ENCODE peak calls at places on chromosomes 3 and 15, in four cellular contexts. P is A549; C is CD8-positive, alpha-beta T cell; J is kidney epithelial cell. S is an unnamed sample.

GRCh38 chr3:116912116-116912515 is 202.5 kb downstream of the TUSC7 start:
- DNase-seq in P (no peak), C (no peak), J (no peak), S (no peak)

GRCh38 chr3:172804323-172804722 is 53.8 kb downstream of the ECT2 start:
- DNase-seq in P (no peak), J (no peak), C (no peak), S (no peak)

GRCh38 chr15:101455291-101455916 is 34.1 kb downstream of the PCSK6 start:
- DNase-seq in P (no peak), J (no peak), C (no peak), S (no peak)

GRCh38 chr15:85564686-85565085 is 184.3 kb downstream of the AKAP13 start:
- DNase-seq in P (no peak), C (no peak), J (no peak), S (no peak)

GRCh38 chr15:50302581-50302980 is 37.1 kb upstream of the HDC start:
- DNase-seq in J (no peak), C (no peak), P (no peak), S (no peak)

GRCh38 chr3:196179380-196180308 is 31.6 kb downstream of the ZDHHC19 start:
- DNase-seq in C (peak), J (no peak), P (no peak), S (peak)

GRCh38 chr15:26223720-26224119 is 360.6 kb upstream of the ATP10A start:
- DNase-seq in P (no peak), C (no peak), J (no peak), S (no peak)

GRCh38 chr3:152469238-152470025 is 200.7 kb downstream of the MBNL1 start:
- DNase-seq in C (no peak), P (no peak), J (no peak), S (no peak)

GRCh38 chr3:189839576-189839975 is 208.4 kb downstream of the TP63 start:
- DNase-seq in C (no peak), P (peak), J (peak), S (no peak)

GRCh38 chr15:42456971-42457370 is 34.0 kb downstream of the ZNF106 start:
- DNase-seq in P (no peak), C (no peak), J (no peak), S (no peak)

GRCh38 chr3:39154323-39155021 is 1.1 kb upstream of the CSRNP1 start:
- DNase-seq in J (no peak), C (no peak), P (peak), S (no peak)

GRCh38 chr3:45631486-45631885 is 36.9 kb downstream of the LIMD1 start:
- DNase-seq in J (no peak), C (no peak), P (no peak), S (no peak)

GRCh38 chr3:195102609-195103467 is 168.1 kb downstream of the XXYLT1 start:
- DNase-seq in P (peak), J (no peak), C (no peak), S (no peak)

GRCh38 chr3:71498053-71498452 is 85.5 kb downstream of the FOXP1 start:
- DNase-seq in J (no peak), C (no peak), P (no peak), S (no peak)

GRCh38 chr3:157151151-157151550 is 8.8 kb downstream of the CCNL1 start:
- DNase-seq in P (no peak), C (no peak), J (no peak), S (no peak)

GRCh38 chr3:56700136-56700535 is 17.1 kb upstream of the TASOR start:
- DNase-seq in J (no peak), C (no peak), P (no peak), S (no peak)

GRCh38 chr15:90266061-90266431 is 574 bp downstream of the NGRN start:
- DNase-seq in C (no peak), P (peak), J (no peak), S (peak)

GRCh38 chr3:17551333-17551732 is 191.1 kb downstream of the TBC1D5 start:
- DNase-seq in J (no peak), P (no peak), C (no peak), S (no peak)

GRCh38 chr3:158313344-158313927 is 203.5 kb downstream of the RSRC1 start:
- DNase-seq in C (no peak), P (peak), J (no peak), S (no peak)
- TF ChIP-seq CTCF in C (no peak), P (peak), J (peak), S (peak)

DNA sequence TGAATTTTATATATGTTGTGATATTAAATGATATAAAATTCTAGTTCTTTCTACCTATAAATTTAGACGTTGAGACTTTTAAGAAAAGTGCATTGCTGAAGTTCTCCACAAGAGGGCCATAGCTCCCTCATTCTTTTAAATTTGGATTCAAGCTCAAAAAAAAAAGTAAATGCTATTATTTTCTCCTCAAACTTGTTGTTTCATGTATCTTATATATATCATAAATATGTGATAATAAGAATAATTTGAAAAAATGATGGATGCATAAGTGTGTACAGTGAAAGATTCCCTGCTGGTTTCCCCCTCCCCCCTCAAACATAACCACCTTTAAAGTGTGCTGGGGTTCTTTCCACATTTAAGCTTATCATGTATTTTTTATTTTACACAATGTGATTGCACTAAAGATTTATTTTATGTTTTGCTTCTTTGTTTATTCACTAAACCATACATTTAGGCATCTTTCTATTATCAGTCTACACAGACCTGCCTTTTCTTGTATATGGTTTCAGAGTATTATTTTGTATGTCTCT is 769.4 kb upstream of the GOLIM4 start:
- DNase-seq in P (no peak), C (no peak), J (no peak), S (peak)
- TF ChIP-seq CTCF in P (peak), C (peak), J (peak), S (peak)

GRCh38 chr3:126995926-126996512 is 13.1 kb downstream of the PLXNA1 start:
- DNase-seq in J (no peak), P (no peak), C (no peak), S (no peak)
- TF ChIP-seq CTCF in J (peak), P (no peak), C (no peak), S (no peak)

GRCh38 chr3:55405436-55405835 is 81.7 kb downstream of the WNT5A start:
- DNase-seq in J (no peak), C (no peak), P (no peak), S (peak)
- TF ChIP-seq CTCF in J (peak), C (no peak), P (no peak), S (peak)